ENCODE peak calls at places on chromosomes 16 and 17, in four cellular contexts. X is A549; Y is M059J; J is stimulated activated CD4-positive, alpha-beta T cell treated with anti-CD3 and anti-CD28 coated beads, Interleukin-4, amount 100 ng/mL, for 1 hour. O is an unnamed sample.

GRCh38 chr17:78806451-78806850 is 24.4 kb upstream of the CYTH1 start:
- DNase-seq in X (peak; percentile 27), J (no peak), Y (no peak), O (no peak)

GRCh38 chr16:4833584-4833983 is 13.5 kb downstream of the GLYR1 start:
- DNase-seq in J (no peak), Y (no peak), X (no peak), O (no peak)

GRCh38 chr17:29238133-29238850 is 8.4 kb upstream of the CRYBA1 start:
- DNase-seq in X (no peak), J (no peak), Y (peak; percentile 61), O (no peak)

GRCh38 chr17:7557825-7558543 is 566 bp upstream of the TNFSF13 start:
- DNase-seq in X (peak; percentile 50), Y (peak; percentile 69), J (no peak), O (peak; percentile 94)

GRCh38 chr17:2227025-2227699 is 76.4 kb downstream of the SMG6 start:
- DNase-seq in Y (no peak), X (no peak), J (no peak), O (no peak)

GRCh38 chr17:35051183-35051578 is 12.3 kb downstream of the RFFL start:
- DNase-seq in Y (no peak), J (no peak), X (no peak), O (peak; percentile 23)

GRCh38 chr16:84648595-84649510 is 542 bp downstream of the KLHL36 start:
- DNase-seq in J (peak; percentile 47), X (no peak), Y (peak; percentile 25), O (peak; percentile 45)

GRCh38 chr17:47324224-47325020 is 667 bp downstream of the EFCAB13 start:
- DNase-seq in X (peak; percentile 81), J (peak; percentile 48), Y (peak; percentile 65), O (peak; percentile 62)

GRCh38 chr17:64180674-64181073 is 50.7 kb upstream of the ERN1 start:
- DNase-seq in J (no peak), X (no peak), Y (no peak), O (no peak)

GRCh38 chr17:15944720-15945492 is at the start of gene ADORA2B:
- DNase-seq in X (peak; percentile 75), Y (peak; percentile 72), J (peak; percentile 65), O (peak; percentile 80)

GRCh38 chr17:42814633-42815399 is 9.3 kb downstream of the BECN1 start:
- DNase-seq in Y (peak; percentile 87), J (no peak), X (no peak), O (peak; percentile 64)

GRCh38 chr17:61412860-61413653 is 13.4 kb downstream of the TBX2 start:
- DNase-seq in X (peak; percentile 8), Y (no peak), J (no peak), O (no peak)

GRCh38 chr17:74466111-74466784 is at the start of gene CD300A:
- DNase-seq in J (peak; percentile 21), Y (no peak), X (no peak), O (no peak)

GRCh38 chr16:31382485-31383161 is 10.5 kb upstream of the ITGAD start:
- DNase-seq in X (peak; percentile 60), Y (peak; percentile 35), J (peak; percentile 61), O (peak; percentile 46)

GRCh38 chr17:4548721-4549531 is 6.3 kb downstream of the MYBBP1A start:
- DNase-seq in Y (peak; percentile 17), X (no peak), J (no peak), O (peak; percentile 66)

GRCh38 chr16:53042235-53042645 is 10.5 kb downstream of the CHD9NB start:
- DNase-seq in J (no peak), X (no peak), Y (no peak), O (no peak)

GRCh38 chr17:58969156-58969555 is 137.5 kb downstream of the TRIM37 start:
- DNase-seq in Y (peak; percentile 40), X (no peak), J (no peak), O (peak; percentile 28)

GRCh38 chr16:68643227-68643626 is 1.9 kb upstream of the CDH3 start:
- DNase-seq in Y (no peak), J (no peak), X (no peak), O (no peak)

O was measured in kidney tubule cell.